ENCODE peak calls at places on chromosomes 11 and 22, in ten cellular contexts. S, X, C, Y, E, D, P, G, N and I are unnamed samples.

GRCh38 chr11:10356161-10356560 is 51.3 kb downstream of the ADM start:
- DNase-seq in S (no peak), X (no peak), C (no peak), Y (no peak), E (no peak), D (no peak), P (no peak), G (no peak), N (no peak), I (no peak)

GRCh38 chr11:66595245-66595904 is 2.4 kb downstream of the CCS start:
- DNase-seq in S (peak; percentile 67), X (no peak), C (no peak), Y (no peak), E (no peak), D (no peak), P (no peak), G (peak; percentile 47), N (no peak), I (no peak)

GRCh38 chr11:61131186-61131585 is 28.9 kb downstream of the CD5 start:
- DNase-seq in S (no peak), X (no peak), C (no peak), Y (no peak), E (no peak), D (no peak), P (no peak), G (no peak), N (no peak), I (no peak)

GRCh38 chr22:31244044-31244942 is 32.2 kb downstream of the LIMK2 start:
- DNase-seq in S (no peak), X (no peak), C (no peak), Y (no peak), E (no peak), D (no peak), P (no peak), G (no peak), N (peak; percentile 92), I (no peak)

GRCh38 chr11:16001044-16001568 is 355.2 kb downstream of the SOX6 start:
- DNase-seq in S (no peak), X (no peak), C (no peak), Y (no peak), E (no peak), D (no peak), P (no peak), G (no peak), N (no peak), I (no peak)

GRCh38 chr11:77026743-77027142 is 7.5 kb upstream of the B3GNT6 start:
- DNase-seq in S (no peak), X (no peak), C (no peak), Y (no peak), E (no peak), D (no peak), P (no peak), G (no peak), N (no peak), I (no peak)

GRCh38 chr22:40519284-40519947 is 117.1 kb downstream of the MRTFA start:
- DNase-seq in S (no peak), X (no peak), C (no peak), Y (no peak), E (no peak), D (no peak), P (no peak), G (no peak), N (no peak), I (no peak)

GRCh38 chr11:46271875-46272815 is 5.3 kb upstream of the CREB3L1 start:
- DNase-seq in S (no peak), X (no peak), C (no peak), Y (no peak), E (no peak), D (no peak), P (no peak), G (no peak), N (no peak), I (no peak)

GRCh38 chr11:104570088-104570701 is 328.1 kb downstream of the CASP12 start:
- DNase-seq in S (no peak), X (no peak), C (no peak), Y (no peak), E (no peak), D (no peak), P (no peak), G (no peak), N (peak; percentile 7), I (no peak)

GRCh38 chr11:67675058-67675747 is 780 bp upstream of the ALDH3B2 start:
- DNase-seq in S (no peak), X (no peak), C (no peak), Y (no peak), E (no peak), D (no peak), P (no peak), G (no peak), N (no peak), I (no peak)

GRCh38 chr11:66834943-66835342 is 8.3 kb upstream of the RCE1 start:
- DNase-seq in S (no peak), X (no peak), C (no peak), Y (no peak), E (no peak), D (no peak), P (no peak), G (no peak), N (no peak), I (no peak)

GRCh38 chr11:131624526-131624925 is 254.1 kb downstream of the NTM start:
- DNase-seq in S (no peak), X (no peak), C (no peak), Y (no peak), E (no peak), D (no peak), P (no peak), G (no peak), N (no peak), I (no peak)

GRCh38 chr11:132803436-132803835 is 728.9 kb downstream of the OPCML start:
- DNase-seq in S (no peak), X (no peak), C (no peak), Y (no peak), E (no peak), D (no peak), P (no peak), G (no peak), N (no peak), I (no peak)